ENCODE peak calls at places on chromosomes 1 and 21, in nine cellular contexts. I, P, N, U, A, Z, J, D and L are unnamed samples.

GRCh38 chr1:20574686-20575543 is 14.0 kb upstream of the CDA start:
- DNase-seq in P (peak; percentile 88), U (peak; percentile 93), J (peak; percentile 66), A (peak; percentile 85), D (peak; percentile 57), I (peak; percentile 87), N (peak; percentile 87), Z (peak; percentile 91), L (peak; percentile 96)

GRCh38 chr21:28111151-28111619 is 881.5 kb downstream of the LTN1 start:
- DNase-seq in U (no peak), P (no peak), A (no peak), I (peak; percentile 98), J (no peak), N (no peak), Z (no peak), D (no peak), L (no peak)

GRCh38 chr1:206100226-206100780 is 16.9 kb downstream of the AVPR1B start:
- DNase-seq in N (no peak), I (no peak), D (no peak), U (no peak), J (no peak), P (no peak), A (no peak), Z (no peak), L (no peak)

GRCh38 chr1:5770981-5771765 is 221.1 kb downstream of the NPHP4 start:
- DNase-seq in D (no peak), N (no peak), J (no peak), P (peak; percentile 88), A (no peak), I (peak; percentile 3), U (no peak), Z (no peak), L (no peak)

GRCh38 chr1:54850082-54850730 is 36.8 kb downstream of the DHCR24 start:
- DNase-seq in I (no peak), A (no peak), J (no peak), U (no peak), D (no peak), Z (no peak), P (no peak), N (peak; percentile 84), L (no peak)

GRCh38 chr21:32802954-32803353 is 31.4 kb upstream of the PAXBP1 start:
- DNase-seq in J (no peak), U (no peak), Z (no peak), I (no peak), P (no peak), N (no peak), A (no peak), D (no peak), L (no peak)

GRCh38 chr1:41397943-41398342 is 36.7 kb downstream of the FOXO6 start:
- DNase-seq in U (no peak), P (no peak), Z (no peak), I (no peak), N (no peak), J (no peak), D (no peak), A (no peak), L (no peak)

GRCh38 chr1:60655799-60656355 is 426.5 kb upstream of the NFIA start:
- DNase-seq in P (no peak), I (no peak), J (no peak), Z (no peak), A (no peak), U (no peak), N (no peak), D (no peak), L (no peak)

GRCh38 chr21:35071347-35071746 is 22.2 kb upstream of the RUNX1 start:
- DNase-seq in N (peak; percentile 52), I (no peak), J (no peak), U (no peak), D (no peak), A (no peak), Z (no peak), P (no peak), L (no peak)

GRCh38 chr1:72827285-72827684 is 544.9 kb upstream of the NEGR1 start:
- DNase-seq in P (no peak), A (no peak), U (no peak), Z (no peak), D (no peak), I (peak; percentile 36), N (peak; percentile 79), J (no peak), L (no peak)

GRCh38 chr1:24932284-24932683 is 2.2 kb upstream of the RUNX3 start:
- DNase-seq in Z (peak; percentile 61), I (peak; percentile 25), U (peak; percentile 82), N (peak; percentile 54), J (peak; percentile 78), D (no peak), A (peak; percentile 21), P (peak; percentile 86), L (peak; percentile 58)

GRCh38 chr1:234925440-234926251 is 203.0 kb downstream of the TOMM20 start:
- DNase-seq in U (no peak), J (peak; percentile 47), P (no peak), I (peak; percentile 97), N (peak; percentile 96), Z (no peak), D (peak; percentile 50), A (peak; percentile 46), L (no peak)

GRCh38 chr1:5915587-5916571 is 76.3 kb downstream of the NPHP4 start:
- DNase-seq in A (peak; percentile 6), I (peak; percentile 64), U (no peak), N (peak; percentile 69), D (no peak), P (peak; percentile 44), Z (no peak), J (no peak), L (peak; percentile 55)

GRCh38 chr1:40740039-40740991 is 43.3 kb upstream of the KCNQ4 start:
- DNase-seq in J (no peak), I (no peak), D (no peak), Z (no peak), N (no peak), A (no peak), P (no peak), U (no peak), L (no peak)

GRCh38 chr1:22739648-22740385 is 29.2 kb downstream of the EPHB2 start:
- DNase-seq in N (no peak), Z (no peak), J (no peak), A (no peak), I (peak; percentile 96), P (no peak), U (no peak), D (no peak), L (no peak)

GRCh38 chr1:9086060-9086459 is 16.6 kb upstream of the SLC2A5 start:
- DNase-seq in I (peak; percentile 64), A (no peak), U (no peak), J (no peak), N (no peak), Z (no peak), D (no peak), P (no peak), L (no peak)

GRCh38 chr1:226985839-226986463 is 45.9 kb downstream of the COQ8A start:
- DNase-seq in I (no peak), U (peak; percentile 65), J (no peak), N (no peak), A (no peak), D (no peak), P (no peak), Z (no peak), L (peak; percentile 52)

GRCh38 chr1:34113887-34114286 is 51.1 kb downstream of the CSMD2 start:
- DNase-seq in Z (no peak), U (no peak), D (no peak), P (peak; percentile 68), N (peak; percentile 45), I (peak; percentile 1), A (peak; percentile 32), J (no peak), L (no peak)
- TF ChIP-seq CTCF in Z (peak; percentile 33), U (peak; percentile 9), D (peak; percentile 19), P (peak; percentile 65), N (peak; percentile 55), I (no peak), A (peak; percentile 56), J (no peak), L (no peak)

GRCh38 chr1:11858968-11859871 is 475 bp upstream of the NPPB start:
- DNase-seq in U (peak; percentile 85), A (no peak), D (no peak), J (peak; percentile 77), I (peak; percentile 77), N (peak; percentile 51), P (peak; percentile 91), Z (peak; percentile 57), L (peak; percentile 63)
- H3K4me1 ChIP-seq in U (no peaks in the 10 kb centered on the region), A (peaks cover 10% of the 10 kb centered on the region), D (no peaks in the 10 kb centered on the region), J (no peaks in the 10 kb centered on the region), I (no peaks in the 10 kb centered on the region), N (no peaks in the 10 kb centered on the region), P (no peaks in the 10 kb centered on the region), Z (no peaks in the 10 kb centered on the region), L (no peaks in the 10 kb centered on the region)

GRCh38 chr1:198599749-198600148 is 39.1 kb upstream of the PTPRC start:
- DNase-seq in U (no peak), N (no peak), Z (no peak), P (no peak), J (no peak), I (no peak), D (no peak), A (no peak), L (no peak)
- H3K4me3 ChIP-seq in U (no peak overlapping the region), N (no peak overlapping the region), Z (no peak overlapping the region), P (no peak overlapping the region), J (no peak overlapping the region), I (no peak overlapping the region), D (no peak overlapping the region), A (no peak overlapping the region), L (no peak overlapping the region)

GRCh38 chr1:231986631-231987291 is 360.2 kb downstream of the DISC1 start:
- DNase-seq in Z (no peak), A (no peak), N (no peak), U (no peak), I (peak; percentile 82), J (no peak), D (peak; percentile 59), P (peak; percentile 41), L (no peak)

GRCh38 chr1:231981675-231982074 is 355.1 kb downstream of the DISC1 start:
- DNase-seq in N (no peak), I (no peak), J (no peak), U (no peak), D (no peak), P (no peak), A (no peak), Z (no peak), L (no peak)

GRCh38 chr1:231985624-231986023 is 359.0 kb downstream of the DISC1 start:
- DNase-seq in I (no peak), Z (no peak), P (no peak), J (no peak), N (peak; percentile 33), A (no peak), U (no peak), D (no peak), L (no peak)

DNA sequence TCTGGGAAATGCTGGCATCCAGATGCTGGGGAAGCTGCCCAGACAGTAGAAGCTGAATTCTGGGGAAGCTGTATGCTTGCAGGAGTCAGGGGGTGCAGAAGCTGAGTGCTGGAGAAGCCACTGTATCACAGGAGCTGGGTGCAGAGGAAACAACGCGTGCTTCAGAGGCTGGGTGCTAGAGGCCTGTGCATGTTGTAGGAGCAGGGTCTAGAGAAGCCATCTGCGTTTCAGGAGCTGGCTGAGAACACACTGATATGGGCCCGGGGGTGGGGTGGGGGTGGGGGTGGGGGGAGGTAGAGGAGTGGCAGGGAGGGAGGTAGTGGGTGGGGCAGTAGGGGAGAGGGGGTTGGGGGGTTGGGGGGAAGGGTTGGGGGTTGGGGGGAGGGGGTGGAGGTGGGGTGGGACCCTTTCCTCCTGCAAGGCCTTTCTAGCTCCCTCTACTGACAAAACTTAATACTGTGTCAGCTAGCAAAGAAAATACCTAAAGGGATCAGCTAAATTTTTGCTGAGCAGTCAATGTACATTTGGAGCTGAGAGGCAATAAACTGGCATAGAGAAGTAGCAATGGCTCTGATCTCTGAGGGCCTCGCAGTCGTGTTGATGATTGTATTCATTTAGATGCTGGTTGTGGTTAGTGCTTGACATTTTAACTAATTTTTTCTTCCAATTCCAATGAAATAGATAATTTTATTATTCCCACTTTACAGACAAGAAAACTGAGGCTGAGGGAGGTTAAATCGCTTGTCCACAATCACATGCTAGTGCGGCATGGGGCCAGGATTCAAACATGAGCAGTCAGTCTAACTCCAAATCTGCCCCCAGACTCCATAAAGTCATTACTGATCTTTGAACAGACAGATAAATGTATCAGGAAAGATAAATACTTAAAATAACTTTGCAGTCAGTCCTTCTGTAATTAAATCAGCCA is 356.9 kb downstream of the DISC1 start:
- DNase-seq in D (no peak), U (no peak), Z (no peak), I (no peak), A (no peak), N (peak; percentile 23), J (no peak), P (no peak), L (no peak)
- TF ChIP-seq CTCF in D (no peak), U (no peak), Z (no peak), I (no peak), A (no peak), N (peak; percentile 33), J (no peak), P (peak; percentile 40), L (no peak)